ENCODE peak calls at places on chromosomes 2 and 18, in ten cellular contexts. K is CD4-positive, CD25-positive, alpha-beta regulatory T cell; Z is brain microvascular endothelial cell; V is kidney epithelial cell; Q is Karpas-422; I is neural progenitor cell; F is heart left ventricle; W is tibial artery; R is mesendoderm; P is fibroblast of lung. D is an unnamed sample.
A peak's percentile ranks its signal among the peaks of the same experiment; 100 is the strongest.

GRCh38 chr2:157696036-157696435 is 67.4 kb upstream of the ACVR1C start:
- DNase-seq in K (no peak), Z (peak; percentile 22), V (no peak), Q (no peak), I (no peak), F (no peak), W (no peak), R (no peak), P (peak; percentile 95), D (no peak)

GRCh38 chr2:40372586-40372985 is 79.3 kb downstream of the SLC8A1 start:
- DNase-seq in K (no peak), Z (no peak), V (no peak), Q (no peak), I (no peak), F (no peak), W (no peak), R (no peak), P (peak; percentile 42), D (no peak)

GRCh38 chr2:158969162-158969716 is 799 bp downstream of the TANC1 start:
- DNase-seq in K (no peak), Z (no peak), V (no peak), Q (no peak), I (no peak), F (no peak), W (no peak), R (no peak), P (no peak), D (no peak)

GRCh38 chr2:234257859-234258561 is 207.5 kb downstream of the SPP2 start:
- DNase-seq in K (no peak), Z (peak; percentile 99), V (peak; percentile 99), Q (peak; percentile 53), I (peak; percentile 60), F (no peak), W (peak; percentile 41), R (peak; percentile 93), P (peak; percentile 99), D (no peak)

GRCh38 chr2:27809761-27810241 is 38.3 kb downstream of the MRPL33 start:
- DNase-seq in K (no peak), Z (peak; percentile 83), V (no peak), Q (no peak), I (no peak), F (no peak), W (no peak), R (no peak), P (peak; percentile 98), D (no peak)

GRCh38 chr2:223007531-223007930 is 44.5 kb upstream of the KCNE4 start:
- DNase-seq in K (no peak), Z (peak; percentile 71), V (no peak), Q (no peak), I (no peak), F (no peak), W (no peak), R (no peak), P (peak; percentile 76), D (no peak)

GRCh38 chr18:51666717-51667320 is 469.3 kb upstream of the MEX3C start:
- DNase-seq in K (no peak), Z (peak; percentile 24), V (no peak), Q (no peak), I (peak; percentile 61), F (peak; percentile 59), W (no peak), R (no peak), P (peak; percentile 11), D (no peak)

GRCh38 chr2:1771626-1772280 is 27.4 kb upstream of the PXDN start:
- DNase-seq in K (no peak), Z (no peak), V (no peak), Q (no peak), I (no peak), F (no peak), W (no peak), R (no peak), P (no peak), D (no peak)

GRCh38 chr2:25301453-25302352 is 40.0 kb downstream of the DNMT3A start:
- DNase-seq in K (peak; percentile 84), Z (peak; percentile 67), V (peak; percentile 81), Q (peak; percentile 95), I (no peak), F (no peak), W (no peak), R (no peak), P (peak; percentile 91), D (peak; percentile 25)

GRCh38 chr2:215068399-215068798 is 70.0 kb downstream of the ABCA12 start:
- DNase-seq in K (no peak), Z (no peak), V (no peak), Q (no peak), I (no peak), F (no peak), W (no peak), R (no peak), P (no peak), D (no peak)

GRCh38 chr2:205169453-205169852 is 512.8 kb upstream of the NRP2 start:
- DNase-seq in K (peak; percentile 9), Z (no peak), V (no peak), Q (no peak), I (no peak), F (no peak), W (no peak), R (peak; percentile 10), P (no peak), D (no peak)

GRCh38 chr18:13159579-13159978 is 59.0 kb upstream of the LDLRAD4 start:
- DNase-seq in K (peak; percentile 75), Z (peak; percentile 64), V (peak; percentile 38), Q (peak; percentile 88), I (peak; percentile 77), F (no peak), W (no peak), R (peak; percentile 86), P (peak; percentile 53), D (no peak)

GRCh38 chr2:203280428-203281064 is 41.7 kb downstream of the CYP20A1 start:
- DNase-seq in K (no peak), Z (peak; percentile 53), V (no peak), Q (no peak), I (no peak), F (no peak), W (no peak), R (no peak), P (peak; percentile 79), D (no peak)

GRCh38 chr2:30234180-30234971 is 3.0 kb downstream of the LBH start:
- DNase-seq in K (peak; percentile 74), Z (peak; percentile 95), V (peak; percentile 95), Q (no peak), I (peak; percentile 58), F (no peak), W (peak; percentile 39), R (peak; percentile 97), P (peak; percentile 98), D (no peak)

GRCh38 chr2:231682546-231683291 is 25.6 kb upstream of the PTMA start:
- DNase-seq in K (no peak), Z (no peak), V (no peak), Q (peak; percentile 70), I (peak; percentile 17), F (peak; percentile 41), W (no peak), R (no peak), P (no peak), D (no peak)

GRCh38 chr2:8212239-8212638 is 469.6 kb upstream of the ID2 start:
- DNase-seq in K (no peak), Z (no peak), V (no peak), Q (no peak), I (no peak), F (no peak), W (no peak), R (no peak), P (no peak), D (no peak)

GRCh38 chr2:239814917-239815637 is 210.1 kb downstream of the NDUFA10 start:
- DNase-seq in K (no peak), Z (no peak), V (no peak), Q (no peak), I (no peak), F (peak; percentile 49), W (peak; percentile 27), R (no peak), P (no peak), D (no peak)

GRCh38 chr2:71749671-71750101 is 296.3 kb downstream of the DYSF start:
- DNase-seq in K (no peak), Z (no peak), V (no peak), Q (no peak), I (no peak), F (no peak), W (no peak), R (no peak), P (peak; percentile 84), D (no peak)

GRCh38 chr2:64012115-64012514 is 7.1 kb downstream of the VPS54 start:
- DNase-seq in K (no peak), Z (no peak), V (no peak), Q (no peak), I (no peak), F (no peak), W (no peak), R (no peak), P (no peak), D (no peak)

GRCh38 chr2:66427219-66427768 is 7.6 kb upstream of the MEIS1 start:
- DNase-seq in K (no peak), Z (no peak), V (no peak), Q (no peak), I (peak; percentile 46), F (no peak), W (no peak), R (no peak), P (no peak), D (no peak)
- H3K27me3 ChIP-seq in K (peaks cover 14% of the 10 kb centered on the region), Z (peaks cover 66% of the 10 kb centered on the region), V (peaks cover 32% of the 10 kb centered on the region), Q (no peaks in the 10 kb centered on the region), I (peaks cover 77% of the 10 kb centered on the region), F (peaks cover 76% of the 10 kb centered on the region), W (peaks cover 25% of the 10 kb centered on the region), R (peaks cover 12% of the 10 kb centered on the region), P (no peaks in the 10 kb centered on the region), D (no peaks in the 10 kb centered on the region)

GRCh38 chr2:85790499-85790898 is 36.7 kb downstream of the ATOH8 start:
- DNase-seq in K (no peak), Z (no peak), V (no peak), Q (no peak), I (no peak), F (peak; percentile 49), W (no peak), R (no peak), P (no peak), D (no peak)
- H3K36me3 ChIP-seq in K (no peaks in the 10 kb centered on the region), Z (no peaks in the 10 kb centered on the region), V (no peaks in the 10 kb centered on the region), Q (no peaks in the 10 kb centered on the region), I (no peaks in the 10 kb centered on the region), F (no peaks in the 10 kb centered on the region), W (peaks cover 31% of the 10 kb centered on the region), R (no peaks in the 10 kb centered on the region), P (peaks cover 9% of the 10 kb centered on the region), D (no peaks in the 10 kb centered on the region)

GRCh38 chr2:233179848-233180368 is 71.6 kb upstream of the ATG16L1 start:
- DNase-seq in K (no peak), Z (no peak), V (no peak), Q (peak; percentile 51), I (no peak), F (no peak), W (no peak), R (no peak), P (no peak), D (peak; percentile 17)
- H3K27me3 ChIP-seq in K (no peaks in the 10 kb centered on the region), Z (no peaks in the 10 kb centered on the region), V (peaks cover 4% of the 10 kb centered on the region), Q (no peaks in the 10 kb centered on the region), I (no peaks in the 10 kb centered on the region), F (no peaks in the 10 kb centered on the region), W (no peaks in the 10 kb centered on the region), R (no peaks in the 10 kb centered on the region), P (peaks cover 2% of the 10 kb centered on the region), D (no peaks in the 10 kb centered on the region)

DNA sequence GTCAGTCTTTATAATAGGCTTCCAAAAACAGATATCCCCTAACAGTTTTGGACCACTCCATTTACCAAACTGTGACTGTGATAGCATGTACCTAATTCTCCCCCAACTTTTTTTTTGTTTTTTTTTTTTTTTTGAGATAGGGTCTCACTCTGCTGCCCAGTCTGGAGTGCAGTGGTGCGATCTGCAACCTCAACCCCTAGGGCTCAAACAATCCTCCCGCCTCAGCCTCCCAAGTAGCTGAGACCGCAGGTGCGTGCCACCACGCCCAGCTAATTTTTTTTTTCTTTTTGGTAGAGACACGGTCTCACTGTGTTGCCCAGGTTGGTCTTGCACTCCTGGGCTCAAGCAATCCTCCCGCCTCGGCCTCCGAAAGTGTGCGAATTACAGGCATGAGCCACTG is 52.9 kb downstream of the REV1 start:
- DNase-seq in K (no peak), Z (no peak), V (no peak), Q (no peak), I (no peak), F (no peak), W (no peak), R (no peak), P (no peak), D (no peak)
- H3K36me3 ChIP-seq in K (peaks cover 35% of the 10 kb centered on the region), Z (peaks cover 12% of the 10 kb centered on the region), V (peaks cover 1% of the 10 kb centered on the region), Q (peaks cover 46% of the 10 kb centered on the region), I (no peaks in the 10 kb centered on the region), F (no peaks in the 10 kb centered on the region), W (peaks cover 47% of the 10 kb centered on the region), R (peaks cover 3% of the 10 kb centered on the region), P (no peaks in the 10 kb centered on the region), D (peaks cover 7% of the 10 kb centered on the region)